ENCODE peak calls at places on chromosome 19, in eight cellular contexts. X is fibroblast of lung; H is effector memory CD4-positive, alpha-beta T cell; D is colonic mucosa; P is testis; Q is tibial nerve; N is naive thymus-derived CD4-positive, alpha-beta T cell; O is aorta. Z is an unnamed sample. For H3K4me1, the result is how much of the 10 kb centered on the place peaks cover.

GRCh38 chr19:52638601-52639000 is 446 bp upstream of the ZNF83 start:
- DNase-seq in O (peak), Q (no peak), H (no peak), P (peak), X (peak), D (no peak), N (no peak), Z (peak)

GRCh38 chr19:55526216-55527196 is 10.4 kb downstream of the SBK2 start:
- DNase-seq in H (no peak), P (peak), O (peak), X (peak), Q (no peak), D (peak), N (no peak), Z (peak)

GRCh38 chr19:7888145-7888825 is at the start of gene LRRC8E:
- DNase-seq in D (peak), Q (no peak), H (no peak), N (no peak), O (no peak), X (peak), P (no peak), Z (no peak)

GRCh38 chr19:13817018-13817614 is 21.9 kb downstream of the ZSWIM4 start:
- DNase-seq in Q (no peak), N (no peak), H (no peak), O (no peak), D (peak), P (peak), X (no peak), Z (peak)

GRCh38 chr19:41205995-41206394 is 13.0 kb downstream of the CYP2S1 start:
- DNase-seq in N (no peak), X (no peak), P (no peak), Q (no peak), H (no peak), D (no peak), O (no peak), Z (no peak)

GRCh38 chr19:41325947-41326706 is 16.2 kb downstream of the CCDC97 start:
- DNase-seq in P (no peak), O (no peak), D (no peak), X (peak), Q (no peak), H (no peak), N (no peak), Z (no peak)

GRCh38 chr19:4909172-4909896 is at the start of gene UHRF1:
- DNase-seq in P (no peak), Q (no peak), D (peak), X (peak), N (no peak), H (no peak), O (no peak), Z (peak)

GRCh38 chr19:7486923-7487322 is 1.9 kb downstream of the PEX11G start:
- DNase-seq in Q (no peak), O (no peak), N (no peak), P (no peak), D (no peak), X (no peak), H (no peak), Z (no peak)

GRCh38 chr19:49154279-49154678 is 917 bp downstream of the HRC start:
- DNase-seq in P (no peak), H (no peak), O (no peak), D (no peak), N (no peak), X (no peak), Q (no peak), Z (no peak)

GRCh38 chr19:16585808-16586476 is 13.7 kb upstream of the SLC35E1 start:
- DNase-seq in N (no peak), X (no peak), O (no peak), Q (no peak), D (peak), P (no peak), H (no peak), Z (no peak)

GRCh38 chr19:40907968-40908735 is 26.1 kb upstream of the CYP2A7 start:
- DNase-seq in Q (no peak), N (peak), P (peak), H (peak), D (no peak), X (no peak), O (peak), Z (no peak)

GRCh38 chr19:38990949-38991697 is 15.6 kb upstream of the FBXO17 start:
- DNase-seq in Q (no peak), X (no peak), P (peak), N (no peak), O (peak), D (no peak), H (no peak), Z (no peak)

GRCh38 chr19:40786060-40787037 is 8.3 kb downstream of the RAB4B start:
- DNase-seq in D (no peak), Q (no peak), X (no peak), O (no peak), N (no peak), H (no peak), P (no peak), Z (no peak)

GRCh38 chr19:4083677-4084546 is 17.2 kb upstream of the ZBTB7A start:
- DNase-seq in H (no peak), X (no peak), N (no peak), D (peak), O (no peak), Q (no peak), P (no peak), Z (no peak)

GRCh38 chr19:5877869-5878268 is 7.5 kb upstream of the FUT5 start:
- DNase-seq in Q (no peak), P (no peak), H (no peak), X (no peak), O (no peak), N (no peak), D (no peak), Z (peak)

GRCh38 chr19:30693179-30693578 is 321.0 kb downstream of the ZNF536 start:
- DNase-seq in D (no peak), N (no peak), O (no peak), Q (no peak), P (no peak), H (no peak), X (no peak), Z (peak)

GRCh38 chr19:30694156-30694555 is 322.0 kb downstream of the ZNF536 start:
- DNase-seq in O (no peak), D (no peak), P (no peak), X (no peak), H (no peak), N (no peak), Q (no peak), Z (no peak)

GRCh38 chr19:30690935-30691505 is 318.8 kb downstream of the ZNF536 start:
- DNase-seq in D (no peak), P (no peak), X (no peak), N (no peak), O (no peak), H (no peak), Q (no peak), Z (no peak)

GRCh38 chr19:30691767-30692516 is 319.8 kb downstream of the ZNF536 start:
- DNase-seq in X (no peak), D (no peak), O (no peak), H (no peak), N (no peak), P (no peak), Q (no peak), Z (no peak)

DNA sequence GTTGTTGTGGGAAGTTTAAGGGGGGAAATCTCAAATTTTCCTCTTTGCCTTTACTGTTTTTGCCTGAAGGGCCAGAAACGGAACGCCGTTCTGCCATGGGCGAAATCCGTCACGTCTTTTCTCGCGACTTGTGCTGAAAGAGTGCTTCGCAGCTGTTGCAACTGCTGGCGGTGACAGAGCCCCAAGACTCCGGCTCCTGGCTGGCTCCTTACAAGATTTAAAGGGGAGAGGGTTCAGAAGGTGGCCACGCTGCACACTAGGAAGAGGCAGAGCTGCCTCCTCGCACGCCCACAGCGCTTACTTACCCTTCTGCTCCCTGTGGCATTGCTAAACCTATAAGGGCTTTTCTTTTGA is 320.3 kb downstream of the ZNF536 start:
- DNase-seq in H (no peak), N (no peak), Q (no peak), P (no peak), O (no peak), D (no peak), X (no peak), Z (peak)
- H3K27ac ChIP-seq in H (no peak), N (no peak), Q (peak), P (no peak), O (no peak), D (no peak), X (no peak), Z (peak)

DNA sequence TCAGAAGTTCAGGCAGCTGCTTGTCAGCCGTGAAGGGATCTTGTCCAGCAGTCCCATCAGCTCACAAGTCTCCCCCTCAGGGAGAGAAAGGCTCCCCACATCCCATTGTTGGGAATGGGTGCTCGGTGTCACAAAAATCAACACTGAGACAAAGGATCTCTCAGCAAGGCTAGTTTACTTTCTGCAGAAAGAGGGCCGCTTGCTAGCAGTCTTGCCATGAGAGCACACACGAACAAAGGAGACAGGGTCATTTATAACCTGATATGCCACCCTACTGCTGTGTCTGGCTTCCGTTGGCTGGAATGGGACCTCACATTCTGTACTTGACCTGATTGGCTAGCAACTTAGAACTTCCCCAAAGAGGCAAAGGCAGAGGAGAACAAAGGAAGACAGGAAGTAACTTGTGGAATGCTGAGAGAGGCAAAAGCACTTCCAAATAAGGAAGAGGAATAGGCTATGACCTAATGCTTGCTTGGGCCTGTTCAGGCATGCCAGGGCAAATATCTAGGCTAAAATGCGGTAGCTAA is 8.7 kb upstream of the IGFL3 start:
- DNase-seq in P (peak), X (peak), H (no peak), O (peak), N (no peak), Q (no peak), D (peak), Z (peak)
- H3K4me3 ChIP-seq in P (no peak), X (no peak), H (no peak), O (no peak), N (no peak), Q (no peak), D (no peak), Z (peak)

GRCh38 chr19:35000338-35000646 is 169 bp downstream of the GRAMD1A start:
- DNase-seq in H (no peak), D (no peak), O (no peak), X (no peak), Q (no peak), N (no peak), P (no peak), Z (no peak)

GRCh38 chr19:35000647-35001501 is 751 bp downstream of the GRAMD1A start:
- DNase-seq in Q (no peak), D (peak), H (peak), X (peak), N (peak), P (no peak), O (no peak), Z (peak)

GRCh38 chr19:35002037-35002535 is 2.0 kb downstream of the GRAMD1A start:
- DNase-seq in N (no peak), Q (no peak), H (no peak), D (no peak), P (no peak), O (no peak), X (no peak), Z (no peak)

GRCh38 chr19:34998777-34999497 is 1.2 kb upstream of the GRAMD1A start:
- DNase-seq in P (no peak), Q (no peak), D (peak), O (no peak), N (no peak), X (no peak), H (no peak), Z (no peak)

DNA sequence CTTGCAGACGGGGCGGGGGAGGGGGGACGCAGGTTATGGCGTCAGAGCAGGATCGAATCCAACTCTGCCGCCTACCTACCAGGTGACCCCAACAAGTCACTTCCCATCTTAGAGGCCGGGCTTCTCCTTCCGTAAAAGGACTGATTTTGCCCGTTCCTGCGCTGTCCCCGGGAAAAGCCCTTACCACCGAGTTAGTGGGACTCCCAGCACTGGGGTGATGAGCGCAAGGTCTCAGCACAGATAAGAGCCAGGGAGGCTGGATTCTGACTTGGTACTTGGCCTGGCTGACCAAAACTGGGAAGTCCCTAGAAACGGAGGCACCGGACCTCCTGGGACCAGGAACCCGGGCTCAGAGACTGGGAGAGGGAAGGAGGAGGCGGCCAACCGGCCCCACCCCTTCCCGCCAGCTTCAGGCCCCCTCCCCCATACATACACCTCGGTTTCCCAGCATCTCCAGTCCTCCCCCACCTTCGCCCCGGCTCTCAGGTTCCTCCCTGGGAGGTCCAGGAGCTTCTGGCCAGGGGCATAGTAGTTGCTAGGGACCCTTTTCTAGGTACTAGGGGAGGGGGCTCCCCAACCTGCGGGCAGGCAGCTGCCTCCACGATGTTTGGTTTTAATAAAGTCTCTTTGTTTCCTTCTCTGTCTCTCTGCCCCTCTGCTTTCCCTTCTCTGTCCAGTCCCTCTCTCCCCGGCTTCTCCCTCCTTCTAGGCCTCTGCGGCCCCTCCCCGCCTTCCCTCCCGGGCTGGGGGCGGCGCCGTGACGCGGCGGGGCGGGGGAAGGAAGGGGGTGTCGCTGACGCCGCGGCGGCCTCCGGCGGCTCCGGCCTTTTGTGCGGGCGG is at the start of gene GRAMD1A:
- DNase-seq in H (peak), O (peak), X (peak), N (peak), Q (peak), P (peak), D (peak), Z (peak)
- H3K4me1 ChIP-seq in H (half or more), O (under half), X (under half), N (half or more), Q (half or more), P (under half), D (under half), Z (under half)

DNA sequence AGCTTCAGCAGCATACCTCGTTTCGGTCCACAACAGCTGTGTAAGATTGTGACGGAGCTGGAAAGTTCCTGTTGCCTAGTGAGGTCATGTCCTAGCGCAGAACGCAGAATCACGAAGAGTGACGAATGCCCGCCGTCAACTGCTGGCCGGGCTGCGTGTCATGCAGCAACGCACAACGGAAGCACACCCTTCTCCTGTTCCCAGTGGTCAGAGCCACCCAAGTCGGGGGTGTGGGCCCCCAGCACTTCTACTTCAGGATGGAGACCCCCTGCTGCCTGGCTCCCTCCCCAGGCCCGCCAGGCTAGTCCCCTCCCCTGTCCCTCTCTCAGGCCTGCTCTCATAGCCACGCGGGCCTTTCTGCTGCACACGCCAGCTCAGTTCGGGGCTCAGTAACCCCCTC is 25.9 kb downstream of the C2CD4C start:
- DNase-seq in H (no peak), X (no peak), O (peak), Q (no peak), D (no peak), N (no peak), P (no peak), Z (no peak)
- H3K27ac ChIP-seq in H (no peak), X (no peak), O (no peak), Q (no peak), D (no peak), N (no peak), P (no peak), Z (no peak)

GRCh38 chr19:3047307-3048189 is 14.7 kb downstream of the TLE5 start:
- DNase-seq in N (peak), P (peak), Q (peak), H (peak), O (peak), D (peak), X (peak), Z (peak)
- H3K4me3 ChIP-seq in N (peak), P (peak), Q (peak), H (peak), O (peak), D (peak), X (peak), Z (peak)

GRCh38 chr19:11465605-11466004 is 15.2 kb downstream of the ELAVL3 start:
- DNase-seq in X (no peak), N (no peak), D (no peak), Q (no peak), H (no peak), O (no peak), P (no peak), Z (no peak)
- H3K4me1 ChIP-seq in X (under half), N (under half), D (under half), Q (under half), H (under half), O (under half), P (under half), Z (under half)

GRCh38 chr19:43748205-43748594 is 6.6 kb downstream of the SMG9 start:
- DNase-seq in Q (no peak), N (no peak), H (no peak), P (no peak), X (no peak), O (no peak), D (no peak), Z (no peak)

GRCh38 chr19:43748685-43749084 is 6.1 kb downstream of the SMG9 start:
- DNase-seq in D (no peak), P (no peak), O (no peak), X (no peak), Q (no peak), H (no peak), N (no peak), Z (no peak)

GRCh38 chr19:43749898-43750297 is 4.9 kb downstream of the SMG9 start:
- DNase-seq in N (no peak), X (no peak), D (no peak), Q (no peak), O (no peak), P (no peak), H (no peak), Z (no peak)

GRCh38 chr19:43749152-43749551 is 5.6 kb downstream of the SMG9 start:
- DNase-seq in H (no peak), O (no peak), X (no peak), D (no peak), Q (no peak), N (no peak), P (no peak), Z (no peak)

DNA sequence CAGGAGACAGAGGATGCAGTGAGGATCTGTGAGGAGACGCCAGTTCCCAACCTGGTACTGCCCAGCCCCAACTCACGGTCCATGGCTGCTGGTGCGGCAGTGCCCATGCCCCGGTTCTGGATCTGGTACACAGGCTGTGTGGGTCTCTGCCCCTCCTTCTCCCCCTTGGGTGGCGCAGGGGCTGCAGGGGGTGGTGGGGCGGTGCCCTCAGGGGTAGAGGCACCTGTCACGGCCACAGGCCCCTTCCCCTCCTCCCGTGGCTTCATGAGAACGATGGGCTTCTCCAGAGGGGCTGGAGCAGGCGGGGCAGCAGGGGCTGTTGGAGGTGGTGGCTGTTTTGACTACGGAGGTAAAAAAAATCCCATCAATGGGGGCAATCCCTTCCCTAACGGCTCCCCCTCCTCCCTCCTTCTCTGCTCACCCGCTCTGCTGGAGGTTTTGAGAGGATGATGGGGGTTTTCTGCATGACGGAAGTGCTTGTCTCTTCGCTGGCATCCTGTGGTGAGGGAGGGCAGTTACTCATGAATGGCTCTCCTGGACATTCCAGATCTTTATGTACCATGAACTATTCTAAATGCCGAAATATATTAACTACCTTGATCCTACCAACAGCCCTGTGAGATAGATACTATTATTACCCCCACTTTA is 7.1 kb downstream of the SMG9 start:
- DNase-seq in P (no peak), D (no peak), N (no peak), X (no peak), Q (no peak), O (no peak), H (peak), Z (no peak)
- H3K27ac ChIP-seq in P (no peak), D (no peak), N (peak), X (no peak), Q (no peak), O (no peak), H (peak), Z (no peak)